ENCODE peak calls at places on chromosomes 12 and 14, in four cellular contexts. N is SK-N-SH, T is fibroblast of the aortic adventitia, A is T-helper 22 cell. Y is an unnamed sample.

GRCh38 chr12:55619352-55620138 is 17.1 kb upstream of the OR10P1 start:
- DNase-seq in N (peak; percentile 62), T (peak; percentile 96), A (no peak), Y (no peak)

GRCh38 chr12:30420561-30420960 is 275.1 kb downstream of the IPO8 start:
- DNase-seq in N (no peak), T (peak; percentile 34), A (no peak), Y (no peak)

GRCh38 chr12:105916698-105917059 is 222.1 kb downstream of the NUAK1 start:
- DNase-seq in N (no peak), T (no peak), A (no peak), Y (no peak)

GRCh38 chr14:31027847-31028246 is 1.7 kb upstream of the STRN3 start:
- DNase-seq in N (peak; percentile 32), T (no peak), A (no peak), Y (no peak)

GRCh38 chr12:6425588-6426531 is 18.9 kb upstream of the CD27 start:
- DNase-seq in N (no peak), T (no peak), A (no peak), Y (no peak)

GRCh38 chr14:24311837-24312615 is 724 bp downstream of the LTB4R start:
- DNase-seq in N (no peak), T (peak; percentile 32), A (no peak), Y (no peak)

GRCh38 chr12:93591137-93591868 is 18.8 kb downstream of the SOCS2 start:
- DNase-seq in N (peak; percentile 67), T (peak; percentile 74), A (no peak), Y (peak; percentile 93)

GRCh38 chr14:33556382-33557121 is 394.3 kb downstream of the EGLN3 start:
- DNase-seq in N (no peak), T (peak; percentile 56), A (no peak), Y (no peak)

GRCh38 chr14:99382781-99383456 is 97.7 kb downstream of the SETD3 start:
- DNase-seq in N (no peak), T (no peak), A (no peak), Y (no peak)

GRCh38 chr12:121992059-121992879 is 29.4 kb upstream of the BCL7A start:
- DNase-seq in N (no peak), T (peak; percentile 97), A (no peak), Y (peak; percentile 35)

GRCh38 chr12:132094269-132094891 is 49.7 kb downstream of the DDX51 start:
- DNase-seq in N (no peak), T (no peak), A (no peak), Y (no peak)

GRCh38 chr12:106760184-106760531 is 14.3 kb upstream of the RIC8B start:
- DNase-seq in N (no peak), T (no peak), A (no peak), Y (no peak)

GRCh38 chr12:14845350-14845750 is 2.0 kb upstream of the ART4 start:
- DNase-seq in N (peak; percentile 58), T (peak; percentile 80), A (no peak), Y (no peak)

GRCh38 chr12:43444940-43445564 is 107.0 kb downstream of the ADAMTS20 start:
- DNase-seq in N (peak; percentile 10), T (peak; percentile 74), A (no peak), Y (peak; percentile 49)

GRCh38 chr14:55146425-55146824 is 17.4 kb downstream of the LGALS3 start:
- DNase-seq in N (no peak), T (no peak), A (no peak), Y (peak; percentile 68)

GRCh38 chr12:71475280-71475679 is 35.7 kb downstream of the LGR5 start:
- DNase-seq in N (no peak), T (peak; percentile 65), A (no peak), Y (peak; percentile 28)

GRCh38 chr14:99267871-99268775 is 3.9 kb downstream of the BCL11B start:
- DNase-seq in N (no peak), T (no peak), A (no peak), Y (no peak)

GRCh38 chr12:75831413-75831812 is 200.2 kb downstream of the PHLDA1 start:
- DNase-seq in N (no peak), T (peak; percentile 70), A (no peak), Y (no peak)

GRCh38 chr12:121803861-121804416 is at the start of gene SETD1B:
- DNase-seq in N (peak; percentile 65), T (peak; percentile 53), A (peak; percentile 41), Y (peak; percentile 73)

GRCh38 chr12:128316981-128317526 is 50.1 kb downstream of the TMEM132C start:
- DNase-seq in N (no peak), T (no peak), A (no peak), Y (no peak)

GRCh38 chr12:121917950-121918678 is at the start of gene CFAP251:
- DNase-seq in N (peak; percentile 34), T (peak; percentile 41), A (peak; percentile 97), Y (peak; percentile 98)

GRCh38 chr12:43306066-43306465 is 245.9 kb downstream of the ADAMTS20 start:
- DNase-seq in N (no peak), T (peak; percentile 91), A (no peak), Y (no peak)

GRCh38 chr12:2411011-2411410 is 358.2 kb downstream of the CACNA1C start:
- DNase-seq in N (no peak), T (no peak), A (no peak), Y (no peak)

GRCh38 chr14:31954991-31955390 is 122.1 kb upstream of the ARHGAP5 start:
- DNase-seq in N (no peak), T (no peak), A (no peak), Y (no peak)

GRCh38 chr14:89388853-89389252 is 28.2 kb downstream of the FOXN3 start:
- DNase-seq in N (no peak), T (peak; percentile 46), A (no peak), Y (no peak)

GRCh38 chr14:67765192-67765834 is 51.1 kb downstream of the ZFYVE26 start:
- DNase-seq in N (no peak), T (no peak), A (no peak), Y (no peak)

GRCh38 chr12:85804663-85805062 is 31.5 kb downstream of the RASSF9 start:
- DNase-seq in N (no peak), T (peak; percentile 76), A (no peak), Y (no peak)

GRCh38 chr14:61186793-61187641 is 94.1 kb downstream of the TMEM30B start:
- DNase-seq in N (no peak), T (no peak), A (no peak), Y (no peak)

GRCh38 chr14:69571879-69572633 is 2.6 kb downstream of the CCDC177 start:
- DNase-seq in N (peak; percentile 84), T (no peak), A (no peak), Y (peak; percentile 65)

GRCh38 chr12:100267603-100268281 is 765 bp downstream of the SCYL2 start:
- DNase-seq in N (no peak), T (peak; percentile 47), A (no peak), Y (no peak)

GRCh38 chr12:3097186-3097804 is 20.1 kb downstream of the TSPAN9 start:
- DNase-seq in N (peak; percentile 86), T (peak; percentile 89), A (no peak), Y (peak; percentile 91)

GRCh38 chr12:42735869-42736361 is 146.4 kb upstream of the PRICKLE1 start:
- DNase-seq in N (peak; percentile 39), T (no peak), A (no peak), Y (peak; percentile 84)

GRCh38 chr14:56339855-56340701 is 221.9 kb downstream of the PELI2 start:
- DNase-seq in N (peak; percentile 39), T (peak; percentile 97), A (no peak), Y (peak; percentile 78)

Y was measured in right cardiac atrium.